ENCODE peak calls at places on chromosomes 7 and 10, in six cellular contexts. E, U, T, H, W and X are unnamed samples.

GRCh38 chr7:20218261-20218660 is 1.1 kb upstream of the MACC1 start:
- DNase-seq in E (no peak), U (no peak), T (no peak), H (no peak), W (no peak), X (no peak)

GRCh38 chr7:19066109-19066508 is 51.3 kb downstream of the TWIST1 start:
- DNase-seq in E (no peak), U (no peak), T (no peak), H (no peak), W (no peak), X (no peak)

GRCh38 chr7:38731195-38731594 is 100.0 kb upstream of the AMPH start:
- DNase-seq in E (no peak), U (no peak), T (no peak), H (no peak), W (no peak), X (no peak)

GRCh38 chr10:85280014-85280413 is 951.6 kb downstream of the CCSER2 start:
- DNase-seq in E (peak; percentile 15), U (no peak), T (no peak), H (no peak), W (peak; percentile 73), X (no peak)

GRCh38 chr7:4269086-4269485 is 413.0 kb upstream of the FOXK1 start:
- DNase-seq in E (no peak), U (no peak), T (no peak), H (no peak), W (no peak), X (no peak)

GRCh38 chr7:38744746-38745145 is 113.6 kb upstream of the AMPH start:
- DNase-seq in E (no peak), U (no peak), T (no peak), H (no peak), W (no peak), X (no peak)

GRCh38 chr10:54800677-54801480 is at the start of gene PCDH15:
- DNase-seq in E (peak; percentile 19), U (peak; percentile 72), T (peak; percentile 37), H (no peak), W (no peak), X (no peak)

GRCh38 chr7:112422842-112423496 is 27.3 kb upstream of the IFRD1 start:
- DNase-seq in E (peak; percentile 90), U (peak; percentile 12), T (no peak), H (no peak), W (peak; percentile 55), X (no peak)

GRCh38 chr7:43639858-43640491 is 57.1 kb downstream of the STK17A start:
- DNase-seq in E (peak; percentile 32), U (peak; percentile 17), T (no peak), H (no peak), W (peak; percentile 81), X (no peak)

GRCh38 chr7:71486856-71487628 is 355.1 kb downstream of the GALNT17 start:
- DNase-seq in E (no peak), U (no peak), T (no peak), H (no peak), W (no peak), X (no peak)

GRCh38 chr10:34024708-34025425 is 690.4 kb upstream of the NRP1 start:
- DNase-seq in E (peak; percentile 43), U (no peak), T (no peak), H (no peak), W (no peak), X (no peak)

GRCh38 chr7:99290980-99291607 is 18.5 kb downstream of the MYH16 start:
- DNase-seq in E (peak; percentile 24), U (no peak), T (no peak), H (no peak), W (no peak), X (no peak)

GRCh38 chr10:102342462-102342861 is 53.0 kb upstream of the NFKB2 start:
- DNase-seq in E (no peak), U (no peak), T (no peak), H (no peak), W (no peak), X (no peak)

GRCh38 chr7:156173346-156173745 is 361.1 kb upstream of the SHH start:
- DNase-seq in E (no peak), U (no peak), T (no peak), H (no peak), W (peak; percentile 33), X (no peak)

GRCh38 chr7:116525298-116525912 is 569 bp downstream of the CAV1 start:
- DNase-seq in E (peak; percentile 45), U (no peak), T (peak; percentile 49), H (no peak), W (peak; percentile 56), X (peak; percentile 39)

GRCh38 chr7:44676776-44677175 is 70.3 kb downstream of the OGDH start:
- DNase-seq in E (no peak), U (no peak), T (no peak), H (no peak), W (peak; percentile 19), X (no peak)

GRCh38 chr7:15397921-15398560 is 163.8 kb downstream of the AGMO start:
- DNase-seq in E (no peak), U (no peak), T (no peak), H (no peak), W (no peak), X (no peak)

GRCh38 chr7:140230517-140230861 is 53.7 kb upstream of the KDM7A start:
- DNase-seq in E (no peak), U (no peak), T (peak; percentile 89), H (peak; percentile 72), W (no peak), X (peak; percentile 87)

GRCh38 chr7:18212788-18213187 is 185.1 kb upstream of the PRPS1L1 start:
- DNase-seq in E (no peak), U (peak; percentile 69), T (peak; percentile 58), H (no peak), W (no peak), X (no peak)

GRCh38 chr10:78575400-78575799 is 493.4 kb upstream of the ZMIZ1 start:
- DNase-seq in E (no peak), U (no peak), T (no peak), H (no peak), W (no peak), X (no peak)

GRCh38 chr7:155204744-155205367 is 92.8 kb upstream of the INSIG1 start:
- DNase-seq in E (no peak), U (no peak), T (no peak), H (no peak), W (no peak), X (no peak)

GRCh38 chr7:151675521-151675920 is 155.8 kb upstream of the RHEB start:
- DNase-seq in E (no peak), U (no peak), T (no peak), H (no peak), W (no peak), X (no peak)

GRCh38 chr10:26860026-26860541 is 674 bp downstream of the ABI1 start:
- DNase-seq in E (peak; percentile 67), U (peak; percentile 72), T (no peak), H (peak; percentile 52), W (peak; percentile 70), X (peak; percentile 45)

DNA sequence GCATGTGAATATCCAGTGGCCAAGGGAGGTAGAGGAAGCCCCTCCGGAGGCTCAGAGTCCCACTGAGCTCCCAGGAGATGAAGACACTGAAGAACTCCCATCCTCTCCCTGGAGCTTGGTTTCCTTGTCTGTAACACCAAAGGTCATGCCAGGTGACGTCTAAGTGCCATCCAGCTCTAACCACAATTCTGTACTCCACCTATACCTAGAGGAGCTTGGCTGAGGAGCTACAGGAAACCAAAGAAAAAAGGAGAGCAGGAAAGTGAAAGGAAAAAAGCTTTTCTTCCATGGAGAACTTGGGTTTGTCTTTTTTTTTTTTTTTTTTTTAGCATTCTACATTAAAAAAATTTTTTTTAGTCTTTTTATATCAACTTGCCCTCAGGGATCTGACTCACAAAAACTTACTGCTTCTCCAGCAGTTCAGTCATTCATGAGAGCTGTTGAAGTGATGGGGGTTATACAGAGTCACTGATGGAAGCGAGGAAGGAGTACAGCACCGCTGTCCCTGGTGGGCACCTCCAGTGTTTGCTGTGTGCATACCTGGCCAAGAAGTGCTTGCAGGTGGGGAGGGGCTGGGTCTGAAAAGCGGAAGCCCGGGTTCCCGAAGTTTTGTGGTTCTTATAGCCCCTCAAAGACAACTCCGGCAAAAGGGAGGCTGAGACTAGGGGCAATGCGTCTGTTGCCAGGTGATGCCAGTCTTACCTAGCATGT is 46.0 kb downstream of the MINDY4 start:
- DNase-seq in E (no peak), U (no peak), T (no peak), H (no peak), W (no peak), X (no peak)
- H3K27ac ChIP-seq in E (no peak overlapping the region), U (no peak overlapping the region), T (no peak overlapping the region), H (no peak overlapping the region), W (no peak overlapping the region), X (no peak overlapping the region)

DNA sequence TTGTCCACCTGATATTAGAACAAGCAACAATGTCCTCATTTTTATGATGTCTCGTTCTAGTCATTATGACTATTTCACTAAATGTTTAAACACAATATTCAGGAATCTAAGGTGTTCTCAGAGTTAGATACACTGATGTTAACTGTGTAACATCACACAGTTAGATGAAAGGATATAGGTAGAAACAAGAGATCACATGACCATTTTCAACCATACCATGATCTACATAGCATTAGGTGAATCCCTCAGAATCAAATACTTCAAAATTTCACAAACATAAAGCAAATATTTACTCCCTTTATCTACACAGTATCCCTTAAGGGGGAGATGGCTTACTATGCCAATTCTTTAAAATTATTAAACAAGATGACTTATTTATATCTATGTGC is 90.3 kb downstream of the ANK3 start:
- DNase-seq in E (no peak), U (no peak), T (no peak), H (no peak), W (no peak), X (no peak)
- H3K4me3 ChIP-seq in E (no peak overlapping the region), U (peak overlapping the region; percentile 14), T (no peak overlapping the region), H (no peak overlapping the region), W (no peak overlapping the region), X (no peak overlapping the region)

DNA sequence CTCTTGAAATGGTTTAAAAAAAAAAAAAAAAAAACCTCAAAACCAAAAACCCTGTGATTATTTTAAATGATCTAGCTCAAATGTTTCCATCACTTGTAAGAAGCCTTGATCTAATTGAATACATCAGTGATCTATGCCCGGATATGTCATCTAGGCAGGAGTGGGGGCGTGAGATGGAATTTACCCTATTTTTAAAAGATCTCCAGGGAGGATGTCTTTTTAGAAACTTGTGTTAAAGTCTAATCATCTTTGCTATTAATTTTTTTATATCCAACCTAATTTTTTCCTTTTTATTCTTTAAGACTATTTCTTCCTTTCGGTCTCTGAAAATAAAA is 101.4 kb upstream of the PDLIM1 start:
- DNase-seq in E (no peak), U (no peak), T (no peak), H (no peak), W (no peak), X (no peak)
- H3K4me1 ChIP-seq in E (peaks cover 18% of the 10 kb centered on the region), U (no peaks in the 10 kb centered on the region), T (no peaks in the 10 kb centered on the region), H (no peaks in the 10 kb centered on the region), W (no peaks in the 10 kb centered on the region), X (no peaks in the 10 kb centered on the region)

GRCh38 chr7:142760071-142760642 is 10.6 kb upstream of the PRSS2 start:
- DNase-seq in E (no peak), U (no peak), T (no peak), H (no peak), W (no peak), X (no peak)
- H3K27ac ChIP-seq in E (no peak overlapping the region), U (no peak overlapping the region), T (no peak overlapping the region), H (no peak overlapping the region), W (no peak overlapping the region), X (no peak overlapping the region)

GRCh38 chr10:93917814-93918213 is 24.0 kb downstream of the SLC35G1 start:
- DNase-seq in E (no peak), U (no peak), T (no peak), H (no peak), W (no peak), X (no peak)
- H3K4me3 ChIP-seq in E (no peak overlapping the region), U (no peak overlapping the region), T (no peak overlapping the region), H (no peak overlapping the region), W (no peak overlapping the region), X (no peak overlapping the region)

GRCh38 chr7:132418840-132419239 is 157.4 kb downstream of the PLXNA4 start:
- DNase-seq in E (no peak), U (no peak), T (no peak), H (no peak), W (no peak), X (no peak)
- H3K4me1 ChIP-seq in E (no peaks in the 10 kb centered on the region), U (peaks cover 59% of the 10 kb centered on the region), T (no peaks in the 10 kb centered on the region), H (no peaks in the 10 kb centered on the region), W (no peaks in the 10 kb centered on the region), X (no peaks in the 10 kb centered on the region)